ENCODE peak calls at places on chromosomes 16 and 17, in eight cellular contexts. K is CD8-positive, alpha-beta memory T cell; O is heart left ventricle; U is cardiac muscle cell; L is A549; N is lower leg skin; B is fibroblast of lung; Y is colonic mucosa. M is an unnamed sample.

GRCh38 chr17:43784068-43784467 is 3.8 kb downstream of the CFAP97D1 start:
- DNase-seq in K (no peak), O (no peak), Y (no peak), U (no peak), L (no peak), N (no peak), B (peak), M (no peak)

GRCh38 chr17:6073620-6074019 is 3.4 kb downstream of the WSCD1 start:
- DNase-seq in K (peak), N (no peak), O (no peak), U (no peak), Y (no peak), L (no peak), B (no peak), M (no peak)

GRCh38 chr17:49338883-49339282 is 23.2 kb downstream of the ZNF652 start:
- DNase-seq in L (no peak), N (no peak), K (peak), B (peak), Y (no peak), U (no peak), O (no peak), M (no peak)

GRCh38 chr17:17018612-17019429 is 23.4 kb upstream of the MPRIP start:
- DNase-seq in O (no peak), U (no peak), Y (no peak), K (peak), N (no peak), B (no peak), L (no peak), M (no peak)

GRCh38 chr16:41439-42068 is 11.9 kb downstream of the POLR3K start:
- DNase-seq in N (no peak), K (no peak), U (no peak), O (no peak), B (no peak), L (no peak), Y (no peak), M (no peak)

GRCh38 chr16:825298-826061 is 24.9 kb upstream of the GNG13 start:
- DNase-seq in Y (no peak), K (no peak), U (no peak), O (no peak), B (no peak), L (no peak), N (no peak), M (no peak)

GRCh38 chr16:55572439-55572838 is 6.0 kb downstream of the CAPNS2 start:
- DNase-seq in N (no peak), B (no peak), U (peak), Y (no peak), L (no peak), K (no peak), O (no peak), M (no peak)

GRCh38 chr16:51982715-51983680 is 563.9 kb downstream of the TOX3 start:
- DNase-seq in L (peak), N (no peak), K (no peak), U (peak), O (peak), Y (peak), B (peak), M (peak)

GRCh38 chr17:27428781-27429505 is 27.3 kb upstream of the KSR1 start:
- DNase-seq in N (no peak), K (no peak), Y (no peak), L (no peak), O (no peak), U (no peak), B (no peak), M (no peak)

GRCh38 chr16:10514369-10515055 is 65.9 kb downstream of the EMP2 start:
- DNase-seq in O (no peak), B (peak), U (peak), Y (peak), N (peak), L (peak), K (no peak), M (no peak)

GRCh38 chr16:17404903-17405691 is 65.7 kb downstream of the XYLT1 start:
- DNase-seq in B (peak), O (peak), U (peak), N (peak), L (no peak), Y (peak), K (no peak), M (peak)

GRCh38 chr16:31188450-31189411 is 8.8 kb downstream of the FUS start:
- DNase-seq in Y (no peak), O (no peak), K (no peak), L (no peak), U (no peak), B (no peak), N (no peak), M (no peak)

GRCh38 chr17:44190496-44190895 is 3.7 kb downstream of the TMUB2 start:
- DNase-seq in B (no peak), O (no peak), Y (no peak), L (no peak), N (no peak), K (no peak), U (no peak), M (no peak)

GRCh38 chr17:72169823-72170222 is 49.0 kb downstream of the SOX9 start:
- DNase-seq in Y (no peak), N (no peak), K (no peak), O (no peak), U (no peak), B (no peak), L (no peak), M (no peak)

GRCh38 chr16:7508656-7509055 is 176.0 kb downstream of the RBFOX1 start:
- DNase-seq in L (no peak), Y (no peak), O (no peak), B (no peak), N (no peak), K (no peak), U (no peak), M (no peak)

GRCh38 chr17:59427996-59428395 is 96.5 kb downstream of the YPEL2 start:
- DNase-seq in L (no peak), N (no peak), B (peak), K (no peak), Y (no peak), O (peak), U (peak), M (no peak)

GRCh38 chr17:57454729-57455062 is 198.4 kb downstream of the MSI2 start:
- DNase-seq in K (no peak), Y (no peak), B (no peak), U (no peak), L (no peak), N (no peak), O (no peak), M (no peak)

GRCh38 chr16:27228036-27228435 is 24.7 kb downstream of the KDM8 start:
- DNase-seq in K (no peak), B (no peak), U (no peak), L (no peak), N (no peak), Y (no peak), O (no peak), M (no peak)

GRCh38 chr16:75341934-75342811 is 90.7 kb upstream of the BCAR1 start:
- DNase-seq in L (no peak), O (no peak), U (peak), Y (peak), B (peak), K (no peak), N (no peak), M (no peak)

GRCh38 chr16:55488306-55488705 is 9.3 kb downstream of the MMP2 start:
- DNase-seq in O (no peak), N (peak), B (no peak), Y (no peak), K (no peak), U (no peak), L (no peak), M (no peak)

GRCh38 chr16:27515874-27516353 is 33.8 kb downstream of the GTF3C1 start:
- DNase-seq in U (peak), O (peak), B (no peak), Y (no peak), K (no peak), L (peak), N (no peak), M (no peak)

GRCh38 chr17:74883241-74883750 is 10.1 kb downstream of the FADS6 start:
- DNase-seq in N (no peak), O (no peak), B (peak), L (no peak), K (no peak), U (no peak), Y (no peak), M (no peak)

GRCh38 chr17:60080545-60080944 is 1.8 kb upstream of the HEATR6 start:
- DNase-seq in O (no peak), K (no peak), N (no peak), L (no peak), Y (no peak), U (no peak), B (no peak), M (no peak)

GRCh38 chr17:78748730-78749317 is 33.2 kb downstream of the CYTH1 start:
- DNase-seq in K (peak), N (peak), O (peak), Y (peak), B (peak), L (no peak), U (peak), M (peak)

GRCh38 chr17:41917957-41918391 is 777 bp downstream of the ACLY start:
- DNase-seq in K (peak), L (no peak), B (peak), N (peak), O (peak), U (peak), Y (peak), M (peak)

GRCh38 chr16:78211951-78212350 is 112.5 kb downstream of the WWOX start:
- DNase-seq in L (no peak), N (no peak), U (no peak), K (no peak), Y (no peak), O (no peak), B (no peak), M (no peak)

GRCh38 chr17:75509528-75510258 is 5.6 kb downstream of the CASKIN2 start:
- DNase-seq in Y (no peak), B (no peak), U (no peak), N (peak), L (no peak), K (no peak), O (peak), M (peak)

GRCh38 chr17:31313982-31314787 is at the start of gene EVI2B:
- DNase-seq in N (no peak), O (no peak), Y (no peak), K (no peak), U (peak), B (peak), L (no peak), M (no peak)

GRCh38 chr17:78883533-78884131 is 19.4 kb downstream of the CEP295NL start:
- DNase-seq in O (peak), U (peak), B (peak), Y (peak), N (peak), K (no peak), L (peak), M (peak)

DNA sequence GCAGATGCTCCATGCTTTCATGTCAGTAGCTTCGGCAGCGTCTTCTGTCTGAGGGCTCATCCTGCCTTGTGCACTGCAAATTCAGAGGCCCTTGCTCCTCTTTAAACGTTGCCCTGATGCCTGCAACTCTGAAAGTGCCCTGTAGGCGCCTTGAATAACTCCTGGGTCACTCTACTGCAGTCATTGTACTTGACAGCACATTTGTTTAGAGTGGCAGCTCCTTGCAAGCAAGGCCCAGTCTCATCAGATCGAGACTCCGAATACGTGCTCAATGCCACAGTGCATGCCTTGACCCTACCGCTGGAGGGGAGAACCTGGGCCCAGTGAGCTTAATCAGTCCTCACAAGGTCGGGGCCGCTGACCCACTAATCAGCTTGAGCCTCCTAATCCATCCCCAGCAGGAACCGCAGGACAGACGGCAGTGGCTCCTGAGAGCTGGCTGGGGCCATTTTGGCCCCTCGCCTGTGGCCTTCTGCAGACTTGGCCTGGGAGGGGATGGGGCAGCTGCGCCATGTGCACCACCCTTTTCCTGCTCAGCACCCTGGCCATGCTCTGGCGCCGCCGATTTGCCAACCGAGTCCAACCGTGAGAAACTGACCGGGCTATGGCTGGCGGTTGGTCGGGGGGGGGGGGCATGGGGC is at the start of gene PRCD:
- DNase-seq in B (no peak), L (peak), U (no peak), Y (no peak), O (no peak), N (peak), K (no peak), M (no peak)
- H3K4me3 ChIP-seq in B (peak), L (peak), U (peak), Y (peak), O (peak), N (no peak), K (no peak), M (peak)

GRCh38 chr16:56971768-56972043 is 10.0 kb downstream of the CETP start:
- DNase-seq in K (no peak), Y (no peak), U (no peak), B (no peak), N (no peak), O (no peak), L (no peak), M (no peak)
- H3K4me3 ChIP-seq in K (no peak), Y (no peak), U (no peak), B (no peak), N (no peak), O (no peak), L (no peak), M (no peak)

GRCh38 chr17:9646556-9646905 is 1.2 kb downstream of the USP43 start:
- DNase-seq in U (no peak), O (no peak), B (no peak), K (no peak), N (peak), Y (no peak), L (no peak), M (no peak)
- H3K4me3 ChIP-seq in U (no peak), O (no peak), B (no peak), K (no peak), N (no peak), Y (peak), L (peak), M (no peak)

GRCh38 chr17:7355053-7355452 is at the start of gene TMEM95:
- DNase-seq in B (no peak), Y (peak), U (no peak), N (peak), K (no peak), L (no peak), O (peak), M (peak)

GRCh38 chr17:7354262-7354781 is 634 bp upstream of the TMEM95 start:
- DNase-seq in N (no peak), U (peak), B (peak), K (no peak), Y (peak), O (no peak), L (no peak), M (no peak)

GRCh38 chr17:7352559-7352889 is 562 bp downstream of the KCTD11 start:
- DNase-seq in L (no peak), B (no peak), N (no peak), K (no peak), O (no peak), Y (no peak), U (no peak), M (no peak)

GRCh38 chr17:7351665-7352558 is at the start of gene KCTD11:
- DNase-seq in Y (peak), K (peak), O (peak), L (peak), N (peak), U (peak), B (peak), M (peak)

GRCh38 chr17:7352910-7353635 is 1.1 kb downstream of the KCTD11 start:
- DNase-seq in Y (no peak), N (no peak), U (no peak), B (no peak), L (no peak), O (peak), K (no peak), M (no peak)
- H3K4me3 ChIP-seq in Y (peak), N (peak), U (peak), B (peak), L (peak), O (no peak), K (peak), M (peak)

DNA sequence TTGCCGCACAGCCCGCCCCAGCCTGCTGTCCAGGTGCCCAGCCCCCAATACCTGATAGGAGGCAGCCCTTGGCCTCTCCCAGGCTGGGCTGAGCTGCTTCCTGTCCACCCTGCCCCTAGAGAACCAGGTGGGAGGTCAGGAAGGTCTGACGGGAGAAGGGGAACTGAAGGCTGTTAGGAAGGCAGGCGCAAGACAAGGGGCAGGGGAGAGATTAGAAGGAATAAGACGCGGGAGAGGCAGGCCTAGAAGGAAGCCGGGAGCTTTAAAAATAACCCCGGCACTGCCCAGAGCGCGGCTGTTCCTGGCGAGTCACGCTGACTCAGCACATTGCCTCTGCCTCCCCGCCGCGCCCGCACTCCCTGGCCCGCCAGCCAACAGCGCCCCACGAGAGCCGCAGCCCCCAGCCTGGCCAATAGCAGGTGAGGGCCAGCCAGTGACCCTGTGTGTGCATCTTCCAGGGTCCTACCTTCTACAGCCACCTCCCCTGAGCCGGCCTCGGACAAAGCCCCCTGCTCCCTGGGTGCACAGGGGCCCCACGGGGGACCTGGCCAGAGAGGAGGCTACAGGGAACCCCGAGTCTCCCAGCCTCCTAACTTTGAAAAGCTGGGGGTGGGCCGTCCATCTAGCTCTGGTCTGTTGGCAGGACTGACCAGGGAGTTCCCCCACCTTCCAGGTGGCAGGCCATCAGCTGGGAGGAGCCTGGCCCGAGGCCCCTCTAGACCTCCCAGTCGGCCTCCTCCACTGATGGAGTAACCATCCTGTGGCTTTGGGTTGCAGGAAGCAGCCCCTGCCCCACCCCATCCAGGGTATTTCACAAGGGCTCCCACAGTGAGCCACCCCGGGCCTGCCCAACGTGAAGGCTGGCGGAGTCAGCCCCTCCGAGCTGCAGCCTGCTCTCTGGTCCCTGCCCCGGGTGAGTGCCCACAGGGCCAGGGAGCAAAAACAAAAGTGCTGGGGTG is 4.0 kb downstream of the MAFG start:
- DNase-seq in L (peak), K (no peak), Y (peak), O (peak), U (peak), N (no peak), B (peak), M (peak)
- H3K4me3 ChIP-seq in L (peak), K (no peak), Y (peak), O (no peak), U (peak), N (no peak), B (peak), M (peak)

GRCh38 chr17:55436224-55437164 is 14.9 kb upstream of the MMD start:
- DNase-seq in U (no peak), O (no peak), B (no peak), L (no peak), Y (no peak), K (no peak), N (no peak), M (no peak)
- H3K4me3 ChIP-seq in U (no peak), O (no peak), B (no peak), L (no peak), Y (no peak), K (no peak), N (no peak), M (no peak)

GRCh38 chr17:76997981-76998531 is 129.9 kb downstream of the MGAT5B start:
- DNase-seq in O (no peak), K (peak), B (peak), Y (no peak), U (no peak), L (no peak), N (no peak), M (no peak)
- H3K4me3 ChIP-seq in O (no peak), K (peak), B (no peak), Y (no peak), U (no peak), L (no peak), N (no peak), M (no peak)

GRCh38 chr16:88976359-88977027 is 514 bp downstream of the CBFA2T3 start:
- DNase-seq in U (no peak), K (no peak), L (no peak), O (no peak), Y (no peak), N (no peak), B (no peak), M (no peak)
- H3K4me3 ChIP-seq in U (no peak), K (no peak), L (no peak), O (no peak), Y (peak), N (no peak), B (no peak), M (peak)

DNA sequence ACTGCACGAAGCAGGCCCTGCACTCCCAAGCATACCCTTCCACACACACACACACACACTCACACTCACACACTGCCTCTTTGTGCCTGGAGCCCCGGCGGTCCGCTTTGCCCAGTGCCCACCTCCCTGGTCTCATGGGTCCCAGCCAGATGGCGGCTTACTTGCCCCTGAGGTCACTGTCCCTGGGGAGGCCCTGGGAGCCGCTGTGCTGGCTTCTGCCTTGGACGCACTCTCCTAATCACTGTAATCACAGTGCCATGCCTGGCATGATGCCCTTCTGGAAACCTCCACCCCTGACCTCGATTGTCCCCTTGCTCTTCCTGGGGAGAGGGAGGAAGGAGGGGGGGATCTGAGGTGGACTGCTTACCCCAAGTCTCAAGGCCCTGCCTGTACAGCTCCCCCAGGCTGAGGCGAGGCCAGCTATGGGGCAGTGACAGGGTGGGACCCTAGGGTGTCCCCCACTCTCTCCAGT is 36.0 kb downstream of the ARHGAP23 start:
- DNase-seq in O (peak), L (no peak), B (peak), N (peak), U (no peak), K (no peak), Y (no peak), M (peak)
- H3K4me3 ChIP-seq in O (no peak), L (no peak), B (peak), N (no peak), U (no peak), K (no peak), Y (no peak), M (peak)

GRCh38 chr17:8420041-8420934 is 15.4 kb upstream of the NDEL1 start:
- DNase-seq in B (peak), N (no peak), O (peak), K (no peak), L (no peak), Y (peak), U (peak), M (peak)

GRCh38 chr17:8419305-8419704 is 16.4 kb upstream of the NDEL1 start:
- DNase-seq in O (no peak), B (no peak), U (no peak), L (no peak), Y (no peak), N (no peak), K (no peak), M (no peak)

GRCh38 chr17:8417806-8418205 is 17.9 kb upstream of the NDEL1 start:
- DNase-seq in U (no peak), K (no peak), N (no peak), Y (no peak), L (no peak), B (no peak), O (no peak), M (no peak)

GRCh38 chr17:8418471-8418870 is 17.2 kb upstream of the NDEL1 start:
- DNase-seq in O (no peak), U (no peak), N (no peak), L (no peak), K (no peak), B (no peak), Y (no peak), M (no peak)

DNA sequence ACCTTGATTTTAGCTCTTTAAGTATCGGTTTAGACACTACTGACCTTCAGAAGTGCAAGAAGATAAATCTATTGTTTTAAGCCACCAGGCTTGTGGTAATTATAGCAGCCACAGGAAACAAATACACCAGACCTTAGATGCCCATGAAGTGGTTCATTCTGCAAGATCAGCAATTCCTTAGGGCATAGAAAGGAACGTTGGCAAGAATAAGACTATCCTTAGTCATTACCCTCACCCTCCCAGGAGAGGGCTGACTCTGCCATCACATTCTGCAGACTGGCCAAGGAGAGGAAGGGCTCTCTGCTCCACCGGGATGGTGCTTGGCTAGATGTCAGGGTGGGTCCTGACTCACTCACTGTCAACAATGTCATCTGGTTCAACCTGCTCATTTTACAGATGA is 14.1 kb upstream of the NDEL1 start:
- DNase-seq in U (no peak), L (no peak), K (no peak), Y (no peak), B (no peak), O (no peak), N (no peak), M (no peak)
- H3K4me3 ChIP-seq in U (no peak), L (no peak), K (no peak), Y (no peak), B (no peak), O (no peak), N (no peak), M (no peak)